ENCODE peak calls at places on chromosomes 2 and 18, in nine cellular contexts. E is posterior cingulate gyrus; R is islet precursor cell; M is Right ventricle myocardium superior; I is NCI-H2171 treated with DMSO at 0.1 percent for 48 hours; P is A172; X is stimulated activated CD4-positive, alpha-beta T cell treated with anti-CD3 and anti-CD28 coated beads, Interleukin-2, amount 100 ng/mL, for 24 hours; H is WTC11; S is tibial artery. C is an unnamed sample.

GRCh38 chr18:27428716-27429475 is 243.8 kb upstream of the CHST9 start:
- DNase-seq in E (no peak), R (no peak), M (no peak), I (no peak), P (no peak), X (no peak), H (no peak), S (no peak), C (no peak)

GRCh38 chr2:71796174-71796592 is 342.8 kb downstream of the DYSF start:
- DNase-seq in E (no peak), R (peak; percentile 96), M (no peak), I (no peak), P (peak; percentile 89), X (no peak), H (no peak), S (peak; percentile 60), C (no peak)

GRCh38 chr2:88053301-88053700 is 2.3 kb downstream of the KRCC1 start:
- DNase-seq in E (no peak), R (no peak), M (no peak), I (no peak), P (no peak), X (no peak), H (no peak), S (no peak), C (no peak)

GRCh38 chr2:16632615-16633014 is 33.0 kb downstream of the CYRIA start:
- DNase-seq in E (no peak), R (no peak), M (no peak), I (no peak), P (peak; percentile 50), X (no peak), H (no peak), S (no peak), C (no peak)

GRCh38 chr2:634670-635395 is 42.4 kb downstream of the TMEM18 start:
- DNase-seq in E (no peak), R (no peak), M (no peak), I (no peak), P (no peak), X (no peak), H (no peak), S (no peak), C (no peak)

GRCh38 chr2:101349893-101350662 is 37.2 kb downstream of the CREG2 start:
- DNase-seq in E (no peak), R (no peak), M (no peak), I (no peak), P (peak; percentile 53), X (no peak), H (no peak), S (no peak), C (no peak)

GRCh38 chr2:8337321-8337720 is 344.5 kb upstream of the ID2 start:
- DNase-seq in E (no peak), R (no peak), M (no peak), I (no peak), P (no peak), X (no peak), H (no peak), S (no peak), C (no peak)

GRCh38 chr2:185618630-185619029 is 120.0 kb upstream of the FSIP2 start:
- DNase-seq in E (no peak), R (peak; percentile 63), M (no peak), I (no peak), P (peak; percentile 67), X (no peak), H (no peak), S (no peak), C (no peak)

GRCh38 chr2:240998706-240999000 is 235 bp downstream of the SNED1 start:
- DNase-seq in E (no peak), R (no peak), M (no peak), I (no peak), P (no peak), X (no peak), H (no peak), S (no peak), C (no peak)

GRCh38 chr2:124538549-124538948 is 513.5 kb downstream of the CNTNAP5 start:
- DNase-seq in E (no peak), R (no peak), M (no peak), I (no peak), P (no peak), X (no peak), H (no peak), S (no peak), C (no peak)